ENCODE peak calls at places on chromosome 1, in six cellular contexts. Z, P, H, L, K and R are unnamed samples.

GRCh38 chr1:78279051-78279450 is 211.7 kb upstream of the PTGFR start:
- ATAC-seq in Z (no peak), P (no peak), H (no peak), L (no peak), K (no peak), R (peak; percentile 72)

GRCh38 chr1:101379939-101380338 is 143.1 kb downstream of the S1PR1 start:
- ATAC-seq in Z (no peak), P (no peak), H (no peak), L (no peak), K (no peak), R (no peak)

GRCh38 chr1:15692121-15692682 is 8.1 kb downstream of the PLEKHM2 start:
- ATAC-seq in Z (no peak), P (peak; percentile 83), H (no peak), L (no peak), K (no peak), R (no peak)

GRCh38 chr1:65009176-65009575 is 42.8 kb upstream of the JAK1 start:
- ATAC-seq in Z (no peak), P (no peak), H (no peak), L (no peak), K (no peak), R (no peak)

GRCh38 chr1:33473900-33474299 is 1.5 kb downstream of the ZSCAN20 start:
- ATAC-seq in Z (peak; percentile 54), P (no peak), H (no peak), L (no peak), K (no peak), R (no peak)

GRCh38 chr1:204384636-204385354 is 25.1 kb upstream of the PLEKHA6 start:
- ATAC-seq in Z (peak; percentile 47), P (peak; percentile 41), H (no peak), L (peak; percentile 41), K (peak; percentile 62), R (peak; percentile 58)

GRCh38 chr1:183433703-183434102 is 15.5 kb upstream of the NMNAT2 start:
- ATAC-seq in Z (peak; percentile 37), P (no peak), H (no peak), L (no peak), K (no peak), R (no peak)

GRCh38 chr1:7973086-7973485 is 11.6 kb downstream of the PARK7 start:
- ATAC-seq in Z (no peak), P (no peak), H (no peak), L (no peak), K (no peak), R (no peak)

DNA sequence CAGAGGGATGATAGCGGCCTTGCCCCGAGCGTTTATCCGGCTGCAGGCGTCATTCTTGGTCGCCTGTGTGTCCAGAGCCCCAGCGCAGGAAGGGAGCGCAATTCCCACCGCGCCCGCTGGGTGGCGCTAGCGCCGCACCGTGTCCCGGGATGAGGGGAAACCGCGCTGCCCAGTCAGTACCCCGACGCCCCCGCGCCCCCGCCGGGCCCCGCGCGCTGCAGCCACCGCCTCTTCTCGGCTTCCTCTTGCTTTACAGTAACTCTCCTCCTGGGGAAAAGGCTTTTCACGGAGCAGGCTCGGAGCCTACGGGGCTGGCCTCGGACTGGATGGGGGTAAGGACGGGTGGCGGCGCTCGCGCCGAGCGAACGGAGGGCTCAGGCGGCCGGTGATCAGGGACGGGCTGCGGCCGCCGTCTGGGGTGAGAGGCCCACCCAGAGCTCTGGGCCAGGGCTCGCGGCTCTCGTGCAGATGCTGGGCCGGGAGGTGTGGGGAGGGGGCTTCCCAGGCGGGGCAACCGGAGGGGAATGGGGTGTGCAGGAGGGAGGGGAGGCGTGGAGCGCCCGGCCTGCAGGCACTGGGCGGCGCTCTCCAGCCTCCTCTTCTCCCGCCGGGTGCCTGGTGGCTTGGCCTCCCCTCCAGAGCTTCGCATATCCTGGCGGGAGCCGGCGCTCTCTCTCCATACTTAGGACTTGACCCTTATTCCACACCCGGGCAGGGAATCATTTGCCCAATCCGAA is 29.8 kb downstream of the TEX35 start:
- ATAC-seq in Z (peak; percentile 83), P (peak; percentile 85), H (peak; percentile 76), L (peak; percentile 91), K (peak; percentile 88), R (peak; percentile 90)
- TF ChIP-seq POLR2A in Z (no peak), P (no peak), H (no peak), L (no peak), K (no peak), R (no peak)

GRCh38 chr1:1340791-1341548 is 8.2 kb downstream of the DVL1 start:
- ATAC-seq in Z (no peak), P (no peak), H (no peak), L (no peak), K (no peak), R (no peak)
- TF ChIP-seq POLR2A in Z (no peak), P (no peak), H (no peak), L (no peak), K (no peak), R (no peak)

DNA sequence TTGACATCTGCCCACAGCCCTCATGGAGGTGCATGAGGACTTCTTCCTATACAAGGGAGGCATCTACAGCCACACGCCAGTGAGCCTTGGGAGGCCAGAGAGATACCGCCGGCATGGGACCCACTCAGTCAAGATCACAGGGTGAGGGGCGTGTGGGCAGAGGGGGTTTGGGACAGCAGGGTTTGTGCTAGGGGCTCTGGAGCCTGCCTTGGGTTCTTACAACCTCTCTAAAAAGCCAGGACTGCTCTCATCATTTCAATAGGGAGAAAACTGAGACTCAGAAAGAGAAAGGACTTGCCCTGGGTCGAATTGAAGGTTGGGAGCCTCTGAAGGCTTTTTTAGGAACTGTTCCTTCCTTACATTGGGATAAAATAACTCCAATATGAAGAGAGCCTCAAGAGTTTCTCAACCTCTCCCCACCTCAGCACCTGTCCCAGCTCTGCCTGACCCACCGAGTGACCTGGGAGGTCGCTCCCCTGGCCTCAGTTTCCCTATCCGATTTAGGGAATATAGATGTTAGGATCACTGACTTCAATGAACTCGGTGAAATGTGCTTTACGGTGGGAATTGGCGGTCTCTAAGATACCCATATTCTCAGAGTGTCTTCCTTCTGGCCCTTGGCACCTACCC is 9.5 kb downstream of the TINAGL1 start:
- ATAC-seq in Z (no peak), P (no peak), H (no peak), L (no peak), K (no peak), R (no peak)
- TF ChIP-seq POLR2A in Z (no peak), P (no peak), H (no peak), L (no peak), K (no peak), R (no peak)

DNA sequence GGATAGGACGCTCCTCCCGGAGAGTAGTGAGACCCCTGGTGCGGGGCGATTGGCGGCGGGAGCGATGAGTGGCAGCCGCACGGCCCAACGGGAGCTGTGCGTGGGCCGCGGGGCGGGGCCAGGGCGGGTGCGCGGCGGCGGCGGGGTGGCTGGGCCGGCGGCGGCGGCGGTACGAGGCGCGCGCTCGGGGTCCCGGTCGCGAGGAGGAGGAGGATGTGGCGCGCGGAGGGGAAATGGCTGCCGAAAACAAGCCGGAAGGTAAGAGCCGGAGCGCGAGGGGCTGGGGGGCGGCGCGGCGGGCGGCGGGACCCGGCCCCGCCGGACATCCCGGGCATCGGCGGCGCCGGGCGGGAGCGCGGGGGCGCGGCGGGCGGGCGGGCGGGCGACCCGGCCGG is at the start of gene CAMTA1:
- ATAC-seq in Z (no peak), P (no peak), H (peak; percentile 92), L (no peak), K (no peak), R (no peak)
- TF ChIP-seq POLR2A in Z (no peak), P (no peak), H (no peak), L (peak; percentile 18), K (no peak), R (peak; percentile 64)

DNA sequence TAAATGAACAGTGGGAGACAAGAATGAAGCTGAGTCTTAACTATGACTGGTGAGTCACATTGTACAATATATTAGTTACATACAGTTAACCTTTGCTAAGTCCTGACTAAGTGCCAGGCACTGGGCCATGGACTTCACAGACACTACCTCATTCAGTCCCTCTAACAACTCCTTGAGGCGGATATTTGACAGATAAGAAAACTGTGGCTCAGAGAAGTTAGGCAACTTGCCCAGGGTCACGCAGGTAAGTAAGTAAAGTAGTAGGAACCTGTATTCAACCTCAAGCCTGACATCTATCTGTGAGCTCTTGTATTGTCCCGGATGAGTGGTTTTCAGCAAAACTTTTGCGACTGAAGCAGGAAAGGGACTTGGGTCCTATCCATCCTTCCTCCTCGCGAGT is 62.1 kb downstream of the GNG12 start:
- ATAC-seq in Z (no peak), P (peak; percentile 20), H (peak; percentile 80), L (peak; percentile 74), K (peak; percentile 91), R (no peak)
- TF ChIP-seq POLR2A in Z (no peak), P (no peak), H (no peak), L (no peak), K (no peak), R (no peak)

DNA sequence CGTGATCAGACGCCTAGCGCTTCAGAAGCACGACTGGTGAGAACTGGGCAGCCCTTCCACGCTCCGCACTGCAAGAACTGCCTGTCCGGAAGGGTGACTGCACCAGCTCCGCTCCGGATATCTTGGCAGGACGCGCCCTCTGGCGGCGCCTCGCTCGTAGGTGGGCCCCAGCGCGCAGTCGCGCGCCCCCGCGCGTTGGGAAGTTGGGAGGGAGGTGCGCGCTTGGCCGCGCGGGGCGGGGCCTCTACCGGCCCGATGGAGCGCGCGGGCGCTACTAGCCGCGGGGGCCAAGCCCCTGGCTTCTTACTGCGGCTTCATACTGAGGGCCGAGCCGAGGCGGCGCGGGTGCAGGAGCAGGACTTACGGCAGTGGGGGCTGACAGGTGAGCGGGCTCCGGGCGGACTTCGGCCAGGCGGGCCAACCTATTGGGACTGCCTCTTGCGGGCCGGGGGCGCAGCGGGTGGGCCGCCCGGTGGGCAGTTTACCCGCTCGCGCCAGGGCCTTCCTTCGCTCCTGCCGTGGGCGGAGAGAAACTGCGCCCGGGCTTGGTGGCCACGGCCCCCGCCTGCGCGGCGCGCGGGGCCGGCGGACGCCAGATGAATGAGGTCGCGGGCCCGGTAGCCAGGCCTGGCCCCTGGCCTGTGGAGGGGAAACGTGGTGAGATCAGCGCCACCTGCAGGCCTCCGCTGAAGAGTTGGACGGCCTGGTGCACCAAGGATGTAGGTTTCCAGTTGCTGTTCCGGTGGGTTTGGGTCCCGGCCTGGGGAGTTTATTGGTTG is at the start of gene CHD1L:
- ATAC-seq in Z (peak; percentile 93), P (peak; percentile 85), H (peak; percentile 88), L (peak; percentile 96), K (peak; percentile 93), R (peak; percentile 96)
- TF ChIP-seq POLR2A in Z (no peak), P (peak; percentile 78), H (peak; percentile 65), L (peak; percentile 54), K (peak; percentile 29), R (peak; percentile 40)

DNA sequence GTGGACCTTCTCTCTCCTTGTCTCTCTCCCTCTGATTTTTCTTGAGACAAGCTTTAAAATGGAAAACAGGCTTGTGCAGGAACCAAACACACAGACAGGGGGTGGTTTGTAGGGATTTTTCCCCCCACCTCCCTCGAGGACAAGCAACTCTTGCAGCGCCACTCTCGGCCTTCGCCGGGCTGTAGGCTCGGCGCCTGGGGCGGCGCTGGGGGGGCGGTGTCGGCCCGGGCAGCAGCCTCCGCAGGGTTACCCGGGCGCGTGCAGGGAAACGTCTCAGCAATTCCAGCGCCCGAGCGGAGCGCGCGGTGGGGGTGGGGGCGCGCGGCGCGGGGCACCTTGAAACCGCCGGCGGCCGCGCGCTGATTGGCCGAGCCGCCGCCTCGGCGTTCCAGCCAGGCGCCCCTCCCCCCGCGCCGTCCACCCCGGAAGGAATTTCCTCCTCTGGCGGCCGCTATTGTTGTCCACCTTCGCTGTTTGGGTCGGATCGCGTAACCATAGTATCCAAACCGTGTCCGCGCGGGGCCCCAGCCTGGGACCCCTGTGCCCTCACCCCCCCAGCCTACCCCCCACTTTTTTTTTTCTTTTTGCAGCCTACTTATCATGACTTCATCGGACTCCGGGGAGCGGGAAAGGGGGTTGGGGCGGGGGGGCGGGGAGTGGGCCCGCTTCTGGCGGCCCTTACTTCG is 59.8 kb upstream of the ACOT11 start:
- ATAC-seq in Z (peak; percentile 80), P (peak; percentile 71), H (peak; percentile 58), L (peak; percentile 75), K (peak; percentile 89), R (peak; percentile 92)
- TF ChIP-seq POLR2A in Z (no peak), P (no peak), H (no peak), L (no peak), K (no peak), R (peak; percentile 20)